ENCODE peak calls at places on chromosomes 5 and 9, in eight cellular contexts. One of them, this sample, is unnamed.

GRCh38 chr5:126403871-126404270 is 19.3 kb upstream of the GRAMD2B start:
- DNase-seq in T-cell: no peak
- DNase-seq in fibroblast of pulmonary artery: peak
- DNase-seq in heart right ventricle: no peak
- DNase-seq in DMS153: no peak
- DNase-seq in stimulated activated CD4-positive, alpha-beta T cell treated with anti-CD3 and anti-CD28 coated beads, Interleukin-2, amount 100 ng/mL, for 24 hours: no peak
- DNase-seq in HCT116: no peak
- DNase-seq in T-helper 17 cell: no peak
- DNase-seq in this sample: no peak

GRCh38 chr5:142280066-142281011 is 44.5 kb downstream of the SPRY4 start:
- DNase-seq in fibroblast of pulmonary artery: peak
- DNase-seq in T-cell: no peak
- DNase-seq in heart right ventricle: peak
- DNase-seq in DMS153: no peak
- DNase-seq in stimulated activated CD4-positive, alpha-beta T cell treated with anti-CD3 and anti-CD28 coated beads, Interleukin-2, amount 100 ng/mL, for 24 hours: no peak
- DNase-seq in T-helper 17 cell: no peak
- DNase-seq in HCT116: no peak
- DNase-seq in this sample: no peak

GRCh38 chr9:110977259-110977709 is 61.0 kb downstream of the LPAR1 start:
- DNase-seq in fibroblast of pulmonary artery: peak
- DNase-seq in heart right ventricle: no peak
- DNase-seq in HCT116: peak
- DNase-seq in T-cell: no peak
- DNase-seq in DMS153: no peak
- DNase-seq in stimulated activated CD4-positive, alpha-beta T cell treated with anti-CD3 and anti-CD28 coated beads, Interleukin-2, amount 100 ng/mL, for 24 hours: no peak
- DNase-seq in T-helper 17 cell: no peak
- DNase-seq in this sample: no peak

GRCh38 chr9:23730364-23730763 is 95.7 kb downstream of the ELAVL2 start:
- DNase-seq in T-helper 17 cell: no peak
- DNase-seq in fibroblast of pulmonary artery: no peak
- DNase-seq in DMS153: no peak
- DNase-seq in heart right ventricle: no peak
- DNase-seq in stimulated activated CD4-positive, alpha-beta T cell treated with anti-CD3 and anti-CD28 coated beads, Interleukin-2, amount 100 ng/mL, for 24 hours: no peak
- DNase-seq in T-cell: no peak
- DNase-seq in HCT116: no peak
- DNase-seq in this sample: no peak

GRCh38 chr9:131769361-131769760 is 29.5 kb upstream of the RAPGEF1 start:
- DNase-seq in fibroblast of pulmonary artery: no peak
- DNase-seq in stimulated activated CD4-positive, alpha-beta T cell treated with anti-CD3 and anti-CD28 coated beads, Interleukin-2, amount 100 ng/mL, for 24 hours: no peak
- DNase-seq in HCT116: no peak
- DNase-seq in DMS153: no peak
- DNase-seq in T-helper 17 cell: no peak
- DNase-seq in T-cell: no peak
- DNase-seq in heart right ventricle: no peak
- DNase-seq in this sample: no peak

GRCh38 chr9:133780404-133780945 is 42.3 kb upstream of the SARDH start:
- DNase-seq in T-helper 17 cell: no peak
- DNase-seq in T-cell: no peak
- DNase-seq in fibroblast of pulmonary artery: no peak
- DNase-seq in DMS153: no peak
- DNase-seq in stimulated activated CD4-positive, alpha-beta T cell treated with anti-CD3 and anti-CD28 coated beads, Interleukin-2, amount 100 ng/mL, for 24 hours: no peak
- DNase-seq in HCT116: no peak
- DNase-seq in heart right ventricle: peak
- DNase-seq in this sample: no peak

GRCh38 chr5:127878174-127878750 is 175.1 kb downstream of the CCDC192 start:
- DNase-seq in T-cell: no peak
- DNase-seq in T-helper 17 cell: no peak
- DNase-seq in HCT116: peak
- DNase-seq in heart right ventricle: peak
- DNase-seq in DMS153: peak
- DNase-seq in stimulated activated CD4-positive, alpha-beta T cell treated with anti-CD3 and anti-CD28 coated beads, Interleukin-2, amount 100 ng/mL, for 24 hours: no peak
- DNase-seq in fibroblast of pulmonary artery: peak
- DNase-seq in this sample: peak

GRCh38 chr9:124228516-124228915 is 29.2 kb upstream of the NEK6 start:
- DNase-seq in HCT116: no peak
- DNase-seq in T-cell: no peak
- DNase-seq in stimulated activated CD4-positive, alpha-beta T cell treated with anti-CD3 and anti-CD28 coated beads, Interleukin-2, amount 100 ng/mL, for 24 hours: no peak
- DNase-seq in fibroblast of pulmonary artery: no peak
- DNase-seq in DMS153: no peak
- DNase-seq in heart right ventricle: no peak
- DNase-seq in T-helper 17 cell: no peak
- DNase-seq in this sample: no peak

GRCh38 chr5:145834554-145834916 is 607 bp downstream of the PRELID2 start:
- DNase-seq in T-cell: no peak
- DNase-seq in T-helper 17 cell: no peak
- DNase-seq in fibroblast of pulmonary artery: no peak
- DNase-seq in HCT116: no peak
- DNase-seq in DMS153: no peak
- DNase-seq in stimulated activated CD4-positive, alpha-beta T cell treated with anti-CD3 and anti-CD28 coated beads, Interleukin-2, amount 100 ng/mL, for 24 hours: no peak
- DNase-seq in heart right ventricle: no peak
- DNase-seq in this sample: no peak

This sample was measured in activated naive CD8-positive, alpha-beta T cell treated with anti-CD3 and anti-CD28 coated beads, Interleukin-2, amount 50 U/mL, for 24 hours.